ENCODE peak calls at places on chromosomes 16 and 17, in eight cellular contexts. R, X, W, N, L, A, B and Q are unnamed samples.

GRCh38 chr17:55751720-55752250 is 934 bp downstream of the PCTP start:
- DNase-seq in R (peak), X (no peak), W (no peak), N (no peak), L (no peak), A (no peak), B (no peak), Q (no peak)

GRCh38 chr17:76307966-76308338 is at the start of gene QRICH2:
- DNase-seq in R (no peak), X (no peak), W (no peak), N (no peak), L (no peak), A (no peak), B (no peak), Q (no peak)

GRCh38 chr16:26762596-26762995 is 304.1 kb upstream of the C16orf82 start:
- DNase-seq in R (no peak), X (no peak), W (no peak), N (no peak), L (no peak), A (no peak), B (no peak), Q (no peak)

GRCh38 chr17:37019117-37019744 is 70.5 kb downstream of the AATF start:
- DNase-seq in R (no peak), X (no peak), W (no peak), N (no peak), L (no peak), A (no peak), B (no peak), Q (no peak)

GRCh38 chr16:68021490-68021889 is 1.5 kb downstream of the DDX28 start:
- DNase-seq in R (no peak), X (no peak), W (no peak), N (no peak), L (no peak), A (no peak), B (no peak), Q (no peak)

GRCh38 chr16:57093845-57094564 is 1.6 kb downstream of the CPNE2 start:
- DNase-seq in R (no peak), X (no peak), W (no peak), N (no peak), L (no peak), A (no peak), B (no peak), Q (no peak)

GRCh38 chr16:29011112-29011511 is 26.3 kb downstream of the LAT start:
- DNase-seq in R (no peak), X (no peak), W (no peak), N (no peak), L (no peak), A (no peak), B (no peak), Q (no peak)

GRCh38 chr17:50272246-50272645 is 2.0 kb upstream of the TMEM92 start:
- DNase-seq in R (no peak), X (no peak), W (no peak), N (no peak), L (no peak), A (no peak), B (no peak), Q (no peak)

GRCh38 chr16:85092851-85093250 is 19.4 kb downstream of the CIBAR2 start:
- DNase-seq in R (no peak), X (no peak), W (no peak), N (no peak), L (no peak), A (no peak), B (no peak), Q (no peak)

GRCh38 chr16:85381738-85382592 is 231.2 kb upstream of the GSE1 start:
- DNase-seq in R (no peak), X (no peak), W (no peak), N (no peak), L (no peak), A (peak), B (no peak), Q (peak)

GRCh38 chr17:71098071-71098470 is 928.7 kb downstream of the KCNJ2 start:
- DNase-seq in R (no peak), X (no peak), W (no peak), N (no peak), L (no peak), A (no peak), B (no peak), Q (no peak)

GRCh38 chr17:70105641-70106040 is 30.6 kb downstream of the KCNJ16 start:
- DNase-seq in R (no peak), X (no peak), W (no peak), N (no peak), L (no peak), A (no peak), B (no peak), Q (no peak)